ENCODE peak calls at places on chromosomes 5 and 9, in ten cellular contexts. A, Z, D, I, J, R, U, V, P and L are unnamed samples.
A peak's percentile ranks its signal among the peaks of the same experiment; 100 is the strongest.

GRCh38 chr5:50340757-50341156 is 100.3 kb downstream of the EMB start:
- DNase-seq in A (no peak), Z (no peak), D (no peak), I (no peak), J (no peak), R (no peak), U (no peak), V (no peak), P (no peak), L (no peak)

GRCh38 chr9:36258989-36259315 is 704 bp upstream of the GNE start:
- DNase-seq in A (no peak), Z (no peak), D (no peak), I (no peak), J (no peak), R (no peak), U (no peak), V (no peak), P (no peak), L (no peak)

GRCh38 chr5:149618581-149619248 is 37.4 kb downstream of the ARHGEF37 start:
- DNase-seq in A (peak; percentile 78), Z (no peak), D (no peak), I (peak; percentile 63), J (peak; percentile 72), R (no peak), U (peak; percentile 69), V (no peak), P (peak; percentile 59), L (no peak)

GRCh38 chr5:155128786-155129512 is 115.4 kb downstream of the KIF4B start:
- DNase-seq in A (no peak), Z (no peak), D (no peak), I (no peak), J (no peak), R (no peak), U (no peak), V (no peak), P (no peak), L (no peak)

GRCh38 chr5:2688586-2688985 is 62.9 kb downstream of the IRX2 start:
- DNase-seq in A (no peak), Z (no peak), D (no peak), I (no peak), J (no peak), R (no peak), U (no peak), V (no peak), P (no peak), L (no peak)

GRCh38 chr5:55497712-55498111 is 37.1 kb downstream of the PLPP1 start:
- DNase-seq in A (no peak), Z (no peak), D (no peak), I (no peak), J (no peak), R (no peak), U (no peak), V (no peak), P (peak; percentile 27), L (no peak)

GRCh38 chr9:137046094-137046787 is at the start of gene NPDC1:
- DNase-seq in A (peak; percentile 80), Z (peak; percentile 80), D (peak; percentile 82), I (peak; percentile 67), J (peak; percentile 61), R (peak; percentile 66), U (peak; percentile 60), V (peak; percentile 79), P (peak; percentile 94), L (peak; percentile 58)

GRCh38 chr5:6737043-6737941 is 24.1 kb downstream of the TENT4A start:
- DNase-seq in A (no peak), Z (no peak), D (no peak), I (no peak), J (no peak), R (no peak), U (no peak), V (no peak), P (no peak), L (no peak)

GRCh38 chr5:59543826-59544442 is 349.6 kb downstream of the PDE4D start:
- DNase-seq in A (no peak), Z (no peak), D (no peak), I (no peak), J (no peak), R (no peak), U (no peak), V (no peak), P (no peak), L (no peak)
- H3K27ac ChIP-seq in A (no peak overlapping the region), Z (peak overlapping the region; percentile 41), D (no peak overlapping the region), I (peak overlapping the region; percentile 47), J (no peak overlapping the region), R (no peak overlapping the region), U (no peak overlapping the region), V (peak overlapping the region; percentile 21), P (no peak overlapping the region), L (no peak overlapping the region)

GRCh38 chr9:115943591-115944165 is 209.9 kb upstream of the PAPPA start:
- DNase-seq in A (no peak), Z (no peak), D (no peak), I (no peak), J (no peak), R (no peak), U (no peak), V (no peak), P (no peak), L (no peak)

GRCh38 chr9:115944166-115944948 is 209.2 kb upstream of the PAPPA start:
- DNase-seq in A (peak; percentile 77), Z (peak; percentile 92), D (peak; percentile 2), I (no peak), J (peak; percentile 100), R (no peak), U (peak; percentile 96), V (peak; percentile 82), P (peak; percentile 2), L (no peak)

GRCh38 chr9:115938479-115938878 is 215.1 kb upstream of the PAPPA start:
- DNase-seq in A (no peak), Z (no peak), D (no peak), I (no peak), J (no peak), R (no peak), U (no peak), V (no peak), P (no peak), L (no peak)

GRCh38 chr9:115939065-115939765 is 214.4 kb upstream of the PAPPA start:
- DNase-seq in A (no peak), Z (no peak), D (no peak), I (no peak), J (peak; percentile 87), R (no peak), U (peak; percentile 61), V (no peak), P (no peak), L (no peak)

GRCh38 chr9:115941561-115942315 is 211.9 kb upstream of the PAPPA start:
- DNase-seq in A (no peak), Z (no peak), D (no peak), I (no peak), J (peak; percentile 82), R (no peak), U (peak; percentile 56), V (no peak), P (no peak), L (no peak)
- H3K27ac ChIP-seq in A (peak overlapping the region; percentile 10), Z (no peak overlapping the region), D (no peak overlapping the region), I (no peak overlapping the region), J (peak overlapping the region; percentile 64), R (no peak overlapping the region), U (peak overlapping the region; percentile 97), V (peak overlapping the region; percentile 92), P (no peak overlapping the region), L (no peak overlapping the region)

DNA sequence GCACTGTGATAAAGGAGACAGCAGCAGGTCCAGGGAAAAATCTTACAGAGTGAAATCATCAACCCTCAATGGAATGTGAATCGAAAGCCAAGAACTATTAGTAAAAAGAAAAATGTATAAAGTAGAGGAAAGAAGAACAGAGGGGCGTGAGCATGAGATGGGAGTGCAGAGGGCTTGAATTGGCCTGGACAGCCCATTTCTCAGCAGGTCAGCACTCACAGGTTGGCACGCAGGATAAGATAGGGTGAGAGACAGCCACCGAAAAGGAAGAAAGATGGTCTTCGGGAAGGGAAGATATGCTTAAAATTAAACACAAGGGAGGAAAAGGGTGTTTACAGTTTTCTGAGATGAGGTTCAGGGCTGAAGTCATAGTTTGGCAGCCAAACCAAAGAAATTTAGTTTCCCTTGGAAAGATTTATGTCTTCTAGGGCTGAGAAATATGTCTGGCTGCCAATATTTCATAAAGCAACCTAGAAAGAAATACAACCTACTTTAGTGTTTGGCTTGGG is 524.7 kb downstream of the SPATA31D1 start:
- DNase-seq in A (no peak), Z (no peak), D (no peak), I (no peak), J (peak; percentile 72), R (no peak), U (peak; percentile 11), V (no peak), P (no peak), L (no peak)
- H3K27ac ChIP-seq in A (no peak overlapping the region), Z (peak overlapping the region; percentile 19), D (no peak overlapping the region), I (no peak overlapping the region), J (peak overlapping the region; percentile 81), R (no peak overlapping the region), U (no peak overlapping the region), V (peak overlapping the region; percentile 66), P (no peak overlapping the region), L (no peak overlapping the region)

GRCh38 chr5:10599113-10599512 is 35.2 kb downstream of the ANKRD33B start:
- DNase-seq in A (no peak), Z (no peak), D (no peak), I (no peak), J (no peak), R (no peak), U (no peak), V (no peak), P (no peak), L (no peak)

GRCh38 chr5:10602031-10602806 is 38.3 kb downstream of the ANKRD33B start:
- DNase-seq in A (no peak), Z (no peak), D (no peak), I (peak; percentile 60), J (no peak), R (no peak), U (no peak), V (peak; percentile 40), P (no peak), L (peak; percentile 41)

GRCh38 chr5:10601246-10602030 is 37.6 kb downstream of the ANKRD33B start:
- DNase-seq in A (peak; percentile 89), Z (peak; percentile 92), D (no peak), I (peak; percentile 85), J (peak; percentile 91), R (no peak), U (peak; percentile 79), V (peak; percentile 90), P (peak; percentile 41), L (peak; percentile 74)

GRCh38 chr5:10599828-10600227 is 36.0 kb downstream of the ANKRD33B start:
- DNase-seq in A (no peak), Z (no peak), D (no peak), I (no peak), J (peak; percentile 78), R (no peak), U (peak; percentile 50), V (no peak), P (no peak), L (no peak)

DNA sequence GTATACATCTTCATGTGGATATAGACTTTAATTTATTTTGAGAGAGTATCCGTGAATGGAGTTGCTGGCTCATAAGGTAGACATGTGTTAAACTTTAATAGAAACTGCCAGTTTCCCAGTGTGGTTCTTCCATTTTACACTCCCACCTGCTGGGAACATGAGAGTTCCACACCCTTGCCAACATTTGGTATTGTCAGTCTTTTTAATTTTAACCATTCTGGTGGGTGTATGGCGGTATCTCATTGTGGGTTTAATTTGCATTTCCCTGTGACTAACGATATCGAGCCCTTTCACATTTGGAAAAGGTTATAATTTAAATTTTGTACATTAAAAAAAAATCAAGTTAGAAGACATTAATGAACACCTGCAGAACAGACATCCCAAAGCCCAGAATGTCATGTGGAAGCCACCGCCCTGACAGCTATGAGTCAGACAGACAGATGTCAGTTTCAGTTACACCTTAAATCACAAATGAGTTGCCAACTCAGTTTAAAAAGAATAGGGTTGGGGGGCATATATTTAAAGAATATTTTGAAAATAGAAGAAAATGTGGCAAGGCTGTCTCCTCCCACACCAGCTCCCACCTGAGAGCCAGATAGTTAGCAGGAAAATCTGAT is 36.9 kb downstream of the ANKRD33B start:
- DNase-seq in A (no peak), Z (no peak), D (no peak), I (no peak), J (no peak), R (no peak), U (no peak), V (no peak), P (no peak), L (no peak)
- H3K27ac ChIP-seq in A (no peak overlapping the region), Z (peak overlapping the region; percentile 88), D (no peak overlapping the region), I (peak overlapping the region; percentile 66), J (peak overlapping the region; percentile 2), R (no peak overlapping the region), U (no peak overlapping the region), V (peak overlapping the region; percentile 86), P (peak overlapping the region; percentile 71), L (peak overlapping the region; percentile 82)